ENCODE peak calls at places on chromosomes 3 and 15, in eight cellular contexts. S is heart right ventricle; G is CD4-positive, CD25-positive, alpha-beta regulatory T cell; R is left ventricle myocardium inferior; V is psoas muscle; O is colonic mucosa; F is Karpas-422; H is heart left ventricle. Q is an unnamed sample. For H3K4me1, the result is how much of the 10 kb centered on the place peaks cover.

GRCh38 chr15:63063164-63063756 is 20.7 kb downstream of the TPM1 start:
- DNase-seq in R (no peak), G (no peak), V (no peak), F (no peak), S (no peak), O (no peak), H (no peak), Q (no peak)

GRCh38 chr3:18786924-18787323 is 361.4 kb upstream of the KCNH8 start:
- DNase-seq in F (no peak), S (no peak), H (no peak), V (no peak), O (no peak), R (no peak), G (no peak), Q (no peak)

GRCh38 chr3:6504385-6504784 is 356.5 kb upstream of the GRM7 start:
- DNase-seq in O (no peak), F (no peak), S (no peak), G (no peak), H (no peak), R (no peak), V (no peak), Q (no peak)

GRCh38 chr3:23981955-23982354 is 36.9 kb downstream of the NR1D2 start:
- DNase-seq in V (no peak), R (no peak), H (no peak), G (no peak), O (no peak), F (no peak), S (no peak), Q (no peak)

GRCh38 chr15:98330692-98331435 is 317.5 kb upstream of the IGF1R start:
- DNase-seq in F (no peak), S (no peak), G (no peak), R (no peak), O (no peak), V (no peak), H (no peak), Q (no peak)

GRCh38 chr3:125117631-125118191 is 61.9 kb upstream of the HEG1 start:
- DNase-seq in V (no peak), R (no peak), O (no peak), S (no peak), G (no peak), F (no peak), H (no peak), Q (no peak)

GRCh38 chr15:95134306-95135100 is 903.1 kb downstream of the MCTP2 start:
- DNase-seq in O (no peak), H (no peak), R (no peak), G (no peak), V (no peak), F (no peak), S (no peak), Q (no peak)

GRCh38 chr3:42936157-42936981 is 30.4 kb downstream of the ZNF662 start:
- DNase-seq in F (no peak), R (peak), H (peak), V (peak), S (peak), O (peak), G (no peak), Q (peak)

GRCh38 chr3:15387171-15387581 is 40.2 kb downstream of the METTL6 start:
- DNase-seq in O (no peak), F (no peak), G (no peak), V (no peak), S (peak), H (peak), R (no peak), Q (no peak)

GRCh38 chr3:141280690-141281089 is 49.1 kb downstream of the PXYLP1 start:
- DNase-seq in O (no peak), H (no peak), G (no peak), V (no peak), S (no peak), R (no peak), F (no peak), Q (no peak)

DNA sequence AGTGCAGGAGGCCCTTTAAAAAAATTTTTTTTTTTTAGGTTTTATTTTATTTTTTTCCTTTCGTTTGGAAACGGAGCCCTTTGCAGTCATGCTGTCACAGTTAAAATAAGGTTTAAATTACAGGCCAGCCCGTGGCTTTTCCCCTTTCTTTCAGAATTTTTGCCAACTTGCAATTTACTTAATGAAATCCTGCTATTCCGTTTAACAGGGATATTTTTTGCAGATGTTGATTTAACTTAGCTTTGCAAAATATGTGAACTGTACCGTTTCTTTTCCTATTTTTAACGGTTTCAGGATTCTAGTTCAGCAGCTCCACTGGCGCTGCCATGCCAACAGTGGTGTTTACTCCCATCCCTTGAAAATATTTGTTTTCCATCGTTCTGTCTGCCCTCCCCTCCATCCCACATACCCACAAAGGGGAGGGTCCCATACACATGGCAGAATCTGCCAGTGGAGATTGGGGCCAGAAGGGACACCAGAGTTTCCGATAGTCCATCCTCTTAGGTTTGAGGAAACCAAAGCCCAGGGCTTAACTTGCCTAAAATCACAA is 54.3 kb downstream of the SMAD6 start:
- DNase-seq in G (no peak), H (peak), F (no peak), O (no peak), R (no peak), S (no peak), V (no peak), Q (no peak)
- H3K4me1 ChIP-seq in G (under half), H (half or more), F (under half), O (under half), R (half or more), S (under half), V (under half), Q (half or more)

GRCh38 chr3:195086885-195087284 is 184.1 kb downstream of the XXYLT1 start:
- DNase-seq in S (no peak), F (no peak), H (no peak), G (no peak), O (no peak), R (peak), V (peak), Q (no peak)

GRCh38 chr3:195084746-195085145 is 186.2 kb downstream of the XXYLT1 start:
- DNase-seq in H (no peak), G (no peak), O (no peak), S (no peak), F (no peak), V (peak), R (peak), Q (peak)

GRCh38 chr3:195086341-195086740 is 184.6 kb downstream of the XXYLT1 start:
- DNase-seq in R (peak), S (no peak), H (no peak), O (no peak), V (peak), G (no peak), F (no peak), Q (no peak)

GRCh38 chr3:195085356-195086130 is 185.4 kb downstream of the XXYLT1 start:
- DNase-seq in S (no peak), V (peak), R (peak), G (no peak), O (no peak), F (no peak), H (peak), Q (peak)

GRCh38 chr3:195087321-195087720 is 183.6 kb downstream of the XXYLT1 start:
- DNase-seq in G (no peak), O (no peak), R (no peak), V (peak), H (no peak), F (no peak), S (no peak), Q (peak)
- H3K4me3 ChIP-seq in G (no peak), O (peak), R (peak), V (peak), H (no peak), F (no peak), S (peak), Q (no peak)

DNA sequence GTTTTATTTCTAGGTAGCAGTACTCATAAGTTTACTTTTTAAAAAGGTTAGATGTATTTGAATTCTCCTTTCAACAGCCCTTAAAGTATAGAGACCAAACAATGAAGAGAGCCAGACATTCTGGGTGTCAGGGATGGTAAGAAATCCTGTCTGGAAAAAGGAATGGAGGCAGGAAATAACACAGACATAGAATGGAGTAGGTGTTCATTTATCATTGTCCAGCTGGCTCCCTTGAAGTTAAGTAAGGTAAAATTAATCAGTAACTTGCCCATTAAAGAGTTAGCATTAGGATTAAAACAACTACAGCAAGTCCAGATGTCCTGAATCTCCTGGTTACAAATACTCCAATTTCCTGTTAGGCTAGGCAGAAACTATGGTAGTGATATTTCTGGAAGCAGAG is 13.5 kb upstream of the SUCNR1 start:
- DNase-seq in G (no peak), O (no peak), F (no peak), H (no peak), V (no peak), S (no peak), R (no peak), Q (no peak)
- H3K27ac ChIP-seq in G (no peak), O (no peak), F (no peak), H (no peak), V (no peak), S (no peak), R (no peak), Q (no peak)

DNA sequence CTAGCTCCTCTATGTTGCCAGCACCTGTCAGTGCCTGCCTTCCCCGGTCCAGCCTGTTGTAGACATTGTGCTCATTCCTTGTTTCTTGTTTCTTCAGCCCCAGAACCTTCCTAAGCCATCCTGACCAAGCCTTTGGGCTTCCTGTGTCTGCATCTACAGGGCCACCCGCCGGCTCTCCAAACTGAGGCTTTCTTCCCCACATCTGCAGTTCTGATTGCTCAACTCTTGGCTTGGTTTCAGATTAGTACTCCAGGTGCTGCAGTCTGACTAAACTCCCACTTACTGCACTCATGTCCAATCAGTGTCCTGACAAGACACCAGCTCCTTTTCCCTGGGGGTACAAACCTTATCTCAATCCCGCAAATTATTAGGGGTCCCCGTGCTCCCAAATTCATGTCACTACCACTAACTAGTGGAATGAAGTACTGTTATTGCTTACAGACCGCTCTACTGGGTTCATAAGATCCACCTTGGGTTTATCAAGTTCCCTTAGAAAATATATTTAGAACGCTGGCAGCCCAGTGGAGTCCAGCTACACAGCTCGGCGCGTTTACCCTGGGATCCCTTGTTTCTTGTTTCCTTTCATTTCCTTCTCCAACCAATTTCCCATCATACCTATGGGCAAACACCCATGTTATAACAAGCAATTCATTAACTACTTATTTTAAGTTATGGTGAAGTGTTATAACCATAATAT is 114.2 kb upstream of the TJP1 start:
- DNase-seq in S (no peak), O (no peak), V (no peak), R (no peak), H (no peak), F (no peak), G (no peak), Q (no peak)
- H3K4me1 ChIP-seq in S (under half), O (under half), V (under half), R (under half), H (under half), F (under half), G (under half), Q (under half)

GRCh38 chr3:50626406-50626805 is 9.5 kb downstream of the MAPKAPK3 start:
- DNase-seq in G (no peak), S (no peak), V (no peak), H (no peak), O (no peak), F (no peak), R (no peak), Q (no peak)

GRCh38 chr3:50625879-50626182 is 8.9 kb downstream of the MAPKAPK3 start:
- DNase-seq in G (no peak), F (no peak), O (no peak), R (no peak), S (no peak), H (no peak), V (peak), Q (no peak)

GRCh38 chr3:50628601-50629000 is 11.7 kb downstream of the MAPKAPK3 start:
- DNase-seq in O (no peak), R (no peak), V (no peak), H (no peak), G (no peak), F (no peak), S (no peak), Q (no peak)

GRCh38 chr3:50625131-50625878 is 8.4 kb downstream of the MAPKAPK3 start:
- DNase-seq in H (no peak), S (no peak), F (no peak), R (no peak), V (no peak), G (no peak), O (no peak), Q (no peak)

GRCh38 chr3:50627407-50628051 is 10.6 kb downstream of the MAPKAPK3 start:
- DNase-seq in F (peak), R (peak), H (peak), S (peak), V (peak), G (no peak), O (no peak), Q (no peak)
- H3K4me3 ChIP-seq in F (no peak), R (peak), H (no peak), S (no peak), V (no peak), G (no peak), O (no peak), Q (no peak)

DNA sequence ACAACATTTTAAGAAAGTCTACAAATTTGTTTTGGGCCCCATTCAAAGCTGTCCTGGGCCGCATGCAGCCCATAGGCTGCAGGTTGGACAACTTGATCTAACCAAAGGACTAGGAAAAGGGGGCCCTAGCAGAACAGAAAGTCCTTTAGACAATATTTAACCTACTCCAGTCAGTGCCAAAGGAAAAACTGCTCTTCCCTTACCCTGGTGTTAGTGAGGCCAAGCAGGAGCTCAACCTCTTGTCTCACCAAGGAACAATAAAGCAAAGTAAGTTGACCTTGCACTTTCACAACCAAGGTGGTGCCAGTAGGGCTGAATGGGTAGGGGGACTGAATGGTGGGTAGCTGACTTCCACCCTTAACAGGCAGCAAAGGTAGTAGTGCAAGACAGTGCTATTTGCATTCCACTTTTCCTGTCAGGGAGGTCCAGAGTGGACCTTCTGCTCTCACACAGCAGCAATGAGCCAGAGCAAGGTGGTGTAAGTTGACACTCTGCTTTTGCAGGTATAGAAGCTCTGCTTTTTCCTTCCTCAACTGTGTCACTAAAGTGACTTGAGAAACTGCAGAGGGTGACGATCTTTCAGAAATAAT is 124.9 kb downstream of the WDR72 start:
- DNase-seq in H (no peak), F (no peak), R (no peak), S (no peak), G (no peak), O (no peak), V (no peak), Q (no peak)
- H3K27ac ChIP-seq in H (no peak), F (no peak), R (no peak), S (no peak), G (no peak), O (no peak), V (no peak), Q (no peak)

GRCh38 chr3:38450853-38451252 is 2.8 kb upstream of the ACVR2B start:
- DNase-seq in O (no peak), V (no peak), R (no peak), S (no peak), H (no peak), G (no peak), F (no peak), Q (no peak)

GRCh38 chr3:38454179-38454883 is 641 bp downstream of the ACVR2B start:
- DNase-seq in S (no peak), G (no peak), V (peak), R (peak), O (peak), F (peak), H (peak), Q (no peak)

GRCh38 chr3:38453914-38454178 is 156 bp downstream of the ACVR2B start:
- DNase-seq in V (no peak), O (no peak), S (no peak), G (no peak), F (no peak), R (no peak), H (no peak), Q (no peak)

GRCh38 chr3:38454884-38455638 is 1.4 kb downstream of the ACVR2B start:
- DNase-seq in H (peak), V (peak), G (peak), F (peak), O (peak), S (peak), R (peak), Q (peak)

DNA sequence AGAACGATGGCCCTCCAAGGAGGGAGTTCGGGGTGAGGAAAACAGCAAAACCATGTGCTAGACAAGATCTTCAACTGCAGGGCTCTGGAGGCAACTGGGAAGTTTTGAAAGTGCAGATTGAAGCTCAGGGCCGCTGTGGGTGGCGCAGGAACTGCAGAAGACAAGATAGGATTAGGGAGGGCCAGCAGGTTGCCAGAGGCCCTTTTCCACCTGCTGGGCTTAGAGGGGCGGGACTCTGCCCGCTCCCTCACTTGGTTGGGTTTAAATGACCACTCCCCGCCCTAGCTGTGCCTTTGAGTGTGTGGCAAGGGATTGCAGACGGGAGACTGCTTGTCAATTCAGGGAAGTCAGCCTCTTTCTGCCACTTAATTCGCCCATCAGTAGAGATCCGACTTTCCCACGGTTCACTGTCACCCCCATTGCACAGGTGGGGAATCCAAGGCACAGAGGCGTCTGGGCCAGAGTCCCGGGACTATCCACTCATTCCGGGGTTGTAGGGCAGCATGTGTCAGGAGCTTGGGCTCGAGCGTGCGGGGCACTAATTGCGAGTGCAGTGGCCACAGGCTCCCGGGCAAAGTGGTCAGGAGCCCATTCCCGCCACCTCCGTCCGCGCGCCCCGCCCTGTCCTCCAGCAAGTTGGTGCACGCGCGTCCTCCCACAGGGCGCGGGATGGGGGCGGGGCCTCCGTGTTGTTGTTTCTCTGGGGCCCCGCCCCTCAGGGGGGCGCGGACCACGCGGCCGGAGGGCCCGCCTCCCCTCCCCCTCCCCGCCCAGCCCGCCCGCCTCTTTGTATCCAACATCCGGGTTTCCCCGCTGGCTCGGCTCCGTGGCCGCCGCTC is at the start of gene ACVR2B:
- DNase-seq in V (peak), H (peak), F (peak), S (peak), G (peak), R (peak), O (peak), Q (peak)
- H3K4me1 ChIP-seq in V (under half), H (under half), F (under half), S (under half), G (under half), R (under half), O (under half), Q (under half)

GRCh38 chr15:89775815-89776214 is 317 bp upstream of the MESP2 start:
- DNase-seq in G (no peak), S (no peak), H (no peak), F (no peak), O (no peak), R (no peak), V (no peak), Q (no peak)
- H3K4me3 ChIP-seq in G (no peak), S (peak), H (peak), F (no peak), O (peak), R (peak), V (peak), Q (peak)